ENCODE peak calls at places on chromosomes 16 and 17, in ten cellular contexts. J, E, W, R, V, S, A, O, B and H are unnamed samples.

GRCh38 chr16:78092755-78093154 is 6.7 kb upstream of the WWOX start:
- DNase-seq in J (no peak), E (no peak), W (no peak), R (no peak), V (no peak), S (no peak), A (no peak), O (no peak), B (no peak), H (no peak)

GRCh38 chr16:14193316-14193871 is 122.3 kb downstream of the MRTFB start:
- DNase-seq in J (no peak), E (no peak), W (no peak), R (no peak), V (no peak), S (no peak), A (no peak), O (no peak), B (peak), H (no peak)

GRCh38 chr17:68246271-68247028 is 1.4 kb upstream of the AMZ2 start:
- DNase-seq in J (no peak), E (no peak), W (peak), R (no peak), V (peak), S (no peak), A (no peak), O (no peak), B (peak), H (peak)

GRCh38 chr17:73584987-73585386 is 59.3 kb downstream of the SDK2 start:
- DNase-seq in J (no peak), E (no peak), W (no peak), R (no peak), V (no peak), S (no peak), A (no peak), O (no peak), B (no peak), H (no peak)

GRCh38 chr16:77775911-77776909 is 12.2 kb upstream of the VAT1L start:
- DNase-seq in J (no peak), E (peak), W (no peak), R (no peak), V (no peak), S (peak), A (no peak), O (no peak), B (no peak), H (no peak)

GRCh38 chr17:75634754-75635609 is 1.7 kb downstream of the SMIM5 start:
- DNase-seq in J (no peak), E (no peak), W (no peak), R (no peak), V (no peak), S (no peak), A (no peak), O (no peak), B (no peak), H (peak)

GRCh38 chr16:31265329-31266245 is 5.8 kb downstream of the ITGAM start:
- DNase-seq in J (no peak), E (peak), W (peak), R (no peak), V (no peak), S (peak), A (no peak), O (peak), B (no peak), H (no peak)

GRCh38 chr16:15961060-15961511 is 11.7 kb downstream of the ABCC1 start:
- DNase-seq in J (no peak), E (no peak), W (no peak), R (no peak), V (no peak), S (peak), A (no peak), O (no peak), B (peak), H (no peak)

GRCh38 chr17:64418506-64419339 is 28.1 kb upstream of the PECAM1 start:
- DNase-seq in J (no peak), E (peak), W (peak), R (peak), V (no peak), S (peak), A (no peak), O (peak), B (peak), H (no peak)

GRCh38 chr17:36703860-36704266 is 102.5 kb downstream of the MRM1 start:
- DNase-seq in J (no peak), E (peak), W (peak), R (no peak), V (peak), S (peak), A (peak), O (no peak), B (peak), H (peak)

GRCh38 chr17:46894476-46895151 is 28.3 kb upstream of the GOSR2 start:
- DNase-seq in J (no peak), E (no peak), W (no peak), R (no peak), V (peak), S (peak), A (no peak), O (no peak), B (no peak), H (no peak)

GRCh38 chr17:67434061-67434525 is 57.0 kb downstream of the PITPNC1 start:
- DNase-seq in J (peak), E (no peak), W (no peak), R (no peak), V (no peak), S (no peak), A (no peak), O (no peak), B (peak), H (no peak)

GRCh38 chr17:35322749-35323148 is 50.7 kb downstream of the SLFN11 start:
- DNase-seq in J (no peak), E (no peak), W (no peak), R (no peak), V (no peak), S (no peak), A (no peak), O (no peak), B (no peak), H (no peak)

GRCh38 chr17:63848834-63849689 is 6.6 kb upstream of the SMARCD2 start:
- DNase-seq in J (peak), E (peak), W (peak), R (peak), V (no peak), S (peak), A (peak), O (peak), B (peak), H (peak)

GRCh38 chr17:6173653-6174052 is 103.5 kb downstream of the WSCD1 start:
- DNase-seq in J (no peak), E (no peak), W (no peak), R (no peak), V (no peak), S (no peak), A (no peak), O (no peak), B (no peak), H (no peak)

GRCh38 chr16:76910931-76911330 is 280.1 kb upstream of the MON1B start:
- DNase-seq in J (no peak), E (peak), W (peak), R (no peak), V (no peak), S (peak), A (no peak), O (peak), B (no peak), H (no peak)

GRCh38 chr17:56595831-56596740 is 2.6 kb downstream of the NOG start:
- DNase-seq in J (no peak), E (peak), W (no peak), R (no peak), V (no peak), S (no peak), A (no peak), O (peak), B (no peak), H (no peak)

GRCh38 chr16:9844361-9844760 is 337.9 kb downstream of the GRIN2A start:
- DNase-seq in J (no peak), E (no peak), W (peak), R (no peak), V (no peak), S (no peak), A (no peak), O (no peak), B (no peak), H (no peak)

GRCh38 chr17:79612468-79613194 is 1.8 kb upstream of the RBFOX3 start:
- DNase-seq in J (no peak), E (peak), W (peak), R (peak), V (no peak), S (peak), A (no peak), O (no peak), B (peak), H (no peak)

GRCh38 chr16:4682616-4683254 is 10.6 kb upstream of the NUDT16L1 start:
- DNase-seq in J (no peak), E (peak), W (peak), R (no peak), V (no peak), S (peak), A (peak), O (no peak), B (no peak), H (peak)

DNA sequence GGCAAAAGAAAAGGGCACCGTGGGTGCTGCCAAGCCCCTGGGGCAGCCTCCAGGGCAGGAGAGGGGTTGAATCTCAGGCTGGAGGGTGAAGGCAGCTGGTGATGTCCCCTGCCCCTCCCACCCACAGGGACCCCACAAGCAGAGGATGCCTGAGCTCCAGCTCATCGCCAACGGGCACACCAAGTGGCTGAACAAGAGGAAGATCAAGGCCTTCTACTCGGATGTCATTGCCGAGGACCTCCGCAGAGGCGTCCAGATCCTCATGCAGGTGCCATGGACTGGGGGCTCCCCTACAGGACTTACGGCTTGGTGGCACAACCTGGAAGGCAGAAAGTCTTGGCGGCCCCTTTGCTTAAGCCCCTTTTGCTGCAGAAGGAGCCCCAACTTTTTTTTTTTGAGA is 21.8 kb downstream of the SLC12A3 start:
- DNase-seq in J (no peak), E (no peak), W (no peak), R (no peak), V (no peak), S (no peak), A (no peak), O (no peak), B (no peak), H (no peak)
- TF ChIP-seq CTCF in J (no peak), E (no peak), W (no peak), R (no peak), V (no peak), S (no peak), A (no peak), O (no peak), B (no peak), H (no peak)

GRCh38 chr17:81711814-81712467 is at the start of gene SLC25A10:
- DNase-seq in J (no peak), E (peak), W (peak), R (peak), V (no peak), S (peak), A (peak), O (peak), B (peak), H (peak)
- TF ChIP-seq CTCF in J (no peak), E (no peak), W (no peak), R (no peak), V (peak), S (no peak), A (peak), O (no peak), B (no peak), H (peak)

GRCh38 chr16:46896314-46896968 is 12.3 kb downstream of the GPT2 start:
- DNase-seq in J (no peak), E (no peak), W (no peak), R (no peak), V (no peak), S (peak), A (no peak), O (no peak), B (no peak), H (peak)

GRCh38 chr16:46898006-46898405 is 13.8 kb downstream of the GPT2 start:
- DNase-seq in J (no peak), E (no peak), W (no peak), R (no peak), V (no peak), S (no peak), A (no peak), O (no peak), B (no peak), H (no peak)

GRCh38 chr16:46897471-46897870 is 13.3 kb downstream of the GPT2 start:
- DNase-seq in J (no peak), E (no peak), W (no peak), R (no peak), V (no peak), S (no peak), A (no peak), O (no peak), B (no peak), H (no peak)

GRCh38 chr16:46894011-46894672 is 10.0 kb downstream of the GPT2 start:
- DNase-seq in J (no peak), E (no peak), W (no peak), R (no peak), V (no peak), S (peak), A (peak), O (no peak), B (no peak), H (no peak)

GRCh38 chr16:46895399-46896313 is 11.5 kb downstream of the GPT2 start:
- DNase-seq in J (no peak), E (no peak), W (no peak), R (no peak), V (no peak), S (no peak), A (no peak), O (no peak), B (no peak), H (no peak)
- TF ChIP-seq CTCF in J (no peak), E (no peak), W (no peak), R (no peak), V (no peak), S (no peak), A (no peak), O (no peak), B (no peak), H (no peak)

GRCh38 chr17:11928436-11928835 is 68.8 kb downstream of the ZNF18 start:
- DNase-seq in J (no peak), E (no peak), W (no peak), R (no peak), V (no peak), S (no peak), A (no peak), O (peak), B (no peak), H (no peak)

GRCh38 chr17:11917415-11917814 is 79.9 kb downstream of the ZNF18 start:
- DNase-seq in J (no peak), E (no peak), W (no peak), R (no peak), V (no peak), S (no peak), A (no peak), O (no peak), B (no peak), H (no peak)

GRCh38 chr17:11921296-11921695 is 76.0 kb downstream of the ZNF18 start:
- DNase-seq in J (no peak), E (no peak), W (no peak), R (no peak), V (no peak), S (no peak), A (no peak), O (no peak), B (no peak), H (no peak)

GRCh38 chr17:11925271-11926021 is 71.8 kb downstream of the ZNF18 start:
- DNase-seq in J (no peak), E (no peak), W (no peak), R (no peak), V (no peak), S (no peak), A (no peak), O (no peak), B (no peak), H (no peak)

GRCh38 chr17:11922634-11923033 is 74.6 kb downstream of the ZNF18 start:
- DNase-seq in J (no peak), E (no peak), W (no peak), R (no peak), V (no peak), S (no peak), A (no peak), O (no peak), B (no peak), H (no peak)
- TF ChIP-seq CTCF in J (no peak), E (no peak), W (no peak), R (peak), V (no peak), S (no peak), A (no peak), O (no peak), B (no peak), H (no peak)

GRCh38 chr16:49464877-49465504 is 91.4 kb downstream of the C16orf78 start:
- DNase-seq in J (no peak), E (no peak), W (no peak), R (no peak), V (peak), S (no peak), A (no peak), O (no peak), B (no peak), H (peak)
- TF ChIP-seq CTCF in J (no peak), E (no peak), W (no peak), R (peak), V (peak), S (peak), A (no peak), O (no peak), B (peak), H (peak)

GRCh38 chr16:72021043-72021442 is 12.5 kb downstream of the DHODH start:
- DNase-seq in J (no peak), E (no peak), W (no peak), R (no peak), V (no peak), S (no peak), A (no peak), O (no peak), B (no peak), H (no peak)
- TF ChIP-seq CTCF in J (no peak), E (no peak), W (no peak), R (peak), V (no peak), S (peak), A (no peak), O (peak), B (no peak), H (no peak)

GRCh38 chr17:17749025-17749772 is 67.9 kb downstream of the RAI1 start:
- DNase-seq in J (no peak), E (no peak), W (no peak), R (no peak), V (no peak), S (no peak), A (no peak), O (no peak), B (no peak), H (no peak)

GRCh38 chr17:17745476-17746455 is 64.5 kb downstream of the RAI1 start:
- DNase-seq in J (no peak), E (no peak), W (no peak), R (no peak), V (no peak), S (no peak), A (no peak), O (no peak), B (no peak), H (no peak)

GRCh38 chr17:17748604-17749003 is 67.3 kb downstream of the RAI1 start:
- DNase-seq in J (no peak), E (no peak), W (no peak), R (no peak), V (no peak), S (no peak), A (no peak), O (no peak), B (no peak), H (no peak)

GRCh38 chr17:17749921-17750320 is 68.7 kb downstream of the RAI1 start:
- DNase-seq in J (no peak), E (peak), W (peak), R (peak), V (no peak), S (peak), A (no peak), O (peak), B (peak), H (peak)

GRCh38 chr17:17748179-17748578 is 66.9 kb downstream of the RAI1 start:
- DNase-seq in J (no peak), E (no peak), W (no peak), R (no peak), V (no peak), S (no peak), A (no peak), O (no peak), B (no peak), H (no peak)
- TF ChIP-seq CTCF in J (no peak), E (no peak), W (peak), R (peak), V (peak), S (no peak), A (no peak), O (peak), B (no peak), H (no peak)

DNA sequence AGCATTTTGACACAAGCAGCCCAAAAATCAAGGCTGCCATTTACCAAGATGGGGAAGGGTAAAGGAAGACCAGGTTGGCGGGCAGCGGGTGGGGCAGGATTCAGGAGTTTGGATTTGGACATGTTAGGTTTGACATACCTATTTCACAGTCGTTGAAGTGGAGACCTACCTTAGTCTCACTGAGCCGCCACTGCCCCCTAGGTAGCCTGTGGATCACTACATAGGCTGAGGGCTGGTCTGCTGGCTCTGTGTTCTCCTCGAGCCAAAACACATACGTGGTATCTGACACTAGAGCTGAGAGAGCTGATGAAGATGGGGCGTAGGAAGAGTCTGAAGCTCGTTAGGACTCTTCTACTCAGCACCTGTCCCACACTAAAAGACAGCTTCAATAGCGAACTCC is 115.1 kb downstream of the HIC1 start:
- DNase-seq in J (no peak), E (no peak), W (peak), R (no peak), V (no peak), S (no peak), A (no peak), O (no peak), B (peak), H (no peak)
- TF ChIP-seq CTCF in J (no peak), E (no peak), W (peak), R (peak), V (no peak), S (peak), A (no peak), O (peak), B (no peak), H (no peak)

GRCh38 chr17:2331303-2331702 is 5.0 kb downstream of the TSR1 start:
- DNase-seq in J (no peak), E (no peak), W (peak), R (no peak), V (no peak), S (no peak), A (no peak), O (no peak), B (no peak), H (no peak)

GRCh38 chr17:2337152-2337810 is at the start of gene SGSM2:
- DNase-seq in J (no peak), E (no peak), W (peak), R (no peak), V (no peak), S (peak), A (peak), O (no peak), B (peak), H (peak)

GRCh38 chr17:2337811-2338657 is 733 bp downstream of the SGSM2 start:
- DNase-seq in J (no peak), E (peak), W (peak), R (no peak), V (no peak), S (peak), A (peak), O (no peak), B (peak), H (peak)

GRCh38 chr17:2335726-2336214 is 487 bp downstream of the TSR1 start:
- DNase-seq in J (no peak), E (no peak), W (no peak), R (no peak), V (no peak), S (no peak), A (no peak), O (no peak), B (peak), H (peak)

DNA sequence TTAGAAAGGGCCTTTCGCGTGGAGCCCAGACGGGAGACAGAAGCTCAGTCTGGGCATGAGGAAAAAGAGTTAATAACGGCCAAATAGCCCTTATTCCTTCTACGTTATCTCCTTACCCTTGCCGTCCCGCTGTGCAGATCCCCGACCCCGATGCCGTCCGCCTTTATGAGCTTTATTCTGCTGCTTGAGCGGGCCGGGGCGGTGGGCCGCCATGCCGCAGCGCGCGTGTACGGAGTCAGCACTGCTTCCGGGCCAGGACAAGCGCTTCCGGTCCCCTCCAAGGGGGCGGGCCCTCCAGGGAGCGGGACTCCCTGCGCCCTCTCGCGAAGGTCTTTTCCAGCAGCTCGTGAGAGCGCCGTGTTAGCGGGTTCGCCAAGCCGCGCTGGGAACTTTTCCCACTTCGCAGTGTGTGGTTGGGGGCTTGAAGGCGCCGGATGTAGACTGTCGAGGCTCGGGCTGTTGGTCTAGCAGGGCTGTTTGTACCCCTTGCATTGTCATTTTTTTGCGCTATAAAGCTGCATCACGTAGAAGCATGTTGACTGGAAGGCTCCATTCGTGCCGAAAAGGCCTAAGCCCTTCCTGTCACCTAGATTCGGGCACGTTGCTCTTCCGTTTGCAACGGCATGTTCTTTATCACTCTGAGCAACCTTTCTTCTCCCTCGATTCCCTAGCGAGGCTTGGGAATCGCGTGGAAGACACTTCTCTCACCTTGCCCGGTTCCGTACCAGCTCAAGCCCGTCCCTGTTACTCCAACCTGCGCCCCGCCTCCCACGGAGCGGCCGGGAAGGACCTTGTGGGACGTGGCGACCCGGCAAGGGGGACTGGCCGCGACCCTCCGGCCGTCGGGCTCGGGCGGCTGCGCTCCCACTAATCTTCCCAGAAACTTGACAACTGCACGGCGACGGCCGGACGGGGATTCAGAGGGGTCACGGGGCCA is at the start of gene TSR1:
- DNase-seq in J (peak), E (peak), W (peak), R (peak), V (peak), S (peak), A (peak), O (peak), B (peak), H (peak)
- TF ChIP-seq CTCF in J (no peak), E (peak), W (peak), R (no peak), V (peak), S (peak), A (peak), O (peak), B (no peak), H (peak)

GRCh38 chr17:7213895-7214299 is 5.7 kb downstream of the DLG4 start:
- DNase-seq in J (peak), E (peak), W (peak), R (peak), V (no peak), S (peak), A (peak), O (peak), B (peak), H (peak)
- TF ChIP-seq CTCF in J (no peak), E (peak), W (peak), R (peak), V (peak), S (peak), A (no peak), O (peak), B (peak), H (no peak)